ENCODE peak calls at places on chromosomes 6 and 20, in six cellular contexts. M is GM06990; F is stimulated activated naive CD4-positive, alpha-beta T cell; L is nucleus accumbens; R is NCI-H1092; D is NCI-H2081. W is an unnamed sample.

GRCh38 chr6:8278562-8278961 is 156.8 kb downstream of the SLC35B3 start:
- DNase-seq in M (no peak), F (no peak), L (no peak), R (no peak), D (no peak), W (no peak)

GRCh38 chr20:22282696-22283095 is 301.7 kb downstream of the FOXA2 start:
- DNase-seq in M (no peak), F (no peak), L (no peak), R (no peak), D (no peak), W (no peak)

GRCh38 chr6:113031591-113031990 is 684.5 kb downstream of the RFPL4B start:
- DNase-seq in M (no peak), F (no peak), L (no peak), R (no peak), D (no peak), W (no peak)

GRCh38 chr20:59193325-59193724 is 29.7 kb downstream of the ZNF831 start:
- DNase-seq in M (no peak), F (no peak), L (no peak), R (no peak), D (no peak), W (no peak)

GRCh38 chr6:163750436-163751031 is 336.0 kb downstream of the QKI start:
- DNase-seq in M (no peak), F (no peak), L (no peak), R (no peak), D (no peak), W (no peak)

GRCh38 chr20:2387180-2387577 is 6.5 kb downstream of the TGM6 start:
- DNase-seq in M (no peak), F (no peak), L (no peak), R (no peak), D (peak), W (peak)

GRCh38 chr20:44174996-44175766 is 11.8 kb downstream of the JPH2 start:
- DNase-seq in M (no peak), F (no peak), L (no peak), R (no peak), D (no peak), W (no peak)

GRCh38 chr20:4560667-4561066 is 161.0 kb upstream of the PRND start:
- DNase-seq in M (no peak), F (no peak), L (no peak), R (no peak), D (no peak), W (no peak)

GRCh38 chr6:11050735-11051134 is 6.6 kb upstream of the ELOVL2 start:
- DNase-seq in M (no peak), F (no peak), L (no peak), R (no peak), D (no peak), W (no peak)

GRCh38 chr6:2970753-2971419 is 481 bp downstream of the SERPINB6 start:
- DNase-seq in M (no peak), F (peak), L (peak), R (no peak), D (no peak), W (peak)

GRCh38 chr20:63529861-63530787 is 7.1 kb downstream of the PTK6 start:
- DNase-seq in M (peak), F (no peak), L (no peak), R (no peak), D (no peak), W (no peak)

GRCh38 chr20:51531141-51531710 is 11.3 kb downstream of the NFATC2 start:
- DNase-seq in M (peak), F (no peak), L (no peak), R (no peak), D (peak), W (no peak)

GRCh38 chr6:38508894-38509293 is 130.8 kb downstream of the BTBD9 start:
- DNase-seq in M (no peak), F (no peak), L (no peak), R (peak), D (no peak), W (no peak)

GRCh38 chr20:58271596-58272460 is 37.7 kb upstream of the RAB22A start:
- DNase-seq in M (no peak), F (no peak), L (no peak), R (no peak), D (peak), W (no peak)

GRCh38 chr6:43741829-43742228 is 28.2 kb upstream of the VEGFA start:
- DNase-seq in M (no peak), F (no peak), L (no peak), R (no peak), D (no peak), W (no peak)

GRCh38 chr20:31849306-31849930 is 4.0 kb upstream of the FOXS1 start:
- DNase-seq in M (no peak), F (no peak), L (no peak), R (no peak), D (peak), W (no peak)

GRCh38 chr6:165768961-165769360 is 105.9 kb upstream of the PDE10A start:
- DNase-seq in M (no peak), F (no peak), L (no peak), R (no peak), D (no peak), W (no peak)

GRCh38 chr6:69584913-69585729 is 211.7 kb downstream of the LMBRD1 start:
- DNase-seq in M (peak), F (no peak), L (no peak), R (no peak), D (no peak), W (no peak)

GRCh38 chr6:8657522-8657921 is 222.2 kb upstream of the SLC35B3 start:
- DNase-seq in M (no peak), F (no peak), L (no peak), R (no peak), D (no peak), W (no peak)

GRCh38 chr20:31846793-31847138 is 1.4 kb upstream of the FOXS1 start:
- DNase-seq in M (no peak), F (no peak), L (no peak), R (no peak), D (no peak), W (no peak)

GRCh38 chr20:61682114-61682997 is 383.3 kb downstream of the TAF4 start:
- DNase-seq in M (no peak), F (no peak), L (no peak), R (no peak), D (no peak), W (no peak)

GRCh38 chr20:19254086-19254821 is 41.8 kb downstream of the SLC24A3 start:
- DNase-seq in M (no peak), F (no peak), L (no peak), R (no peak), D (no peak), W (no peak)

GRCh38 chr20:49379338-49379737 is 101.5 kb upstream of the ZNFX1 start:
- DNase-seq in M (no peak), F (no peak), L (no peak), R (no peak), D (no peak), W (no peak)

GRCh38 chr6:30590509-30590908 is 19.3 kb downstream of the ABCF1 start:
- DNase-seq in M (no peak), F (no peak), L (no peak), R (no peak), D (no peak), W (no peak)

GRCh38 chr6:160398674-160399271 is 50.6 kb downstream of the SLC22A3 start:
- DNase-seq in M (peak), F (no peak), L (no peak), R (no peak), D (no peak), W (no peak)

GRCh38 chr6:88248709-88249321 is 82.7 kb upstream of the CNR1 start:
- DNase-seq in M (no peak), F (no peak), L (no peak), R (no peak), D (no peak), W (no peak)

GRCh38 chr6:46741482-46741881 is 5.3 kb upstream of the ANKRD66 start:
- DNase-seq in M (no peak), F (no peak), L (no peak), R (no peak), D (no peak), W (no peak)

GRCh38 chr6:88135578-88136114 is 30.5 kb downstream of the CNR1 start:
- DNase-seq in M (peak), F (no peak), L (no peak), R (no peak), D (no peak), W (no peak)

GRCh38 chr6:71410164-71410566 is 121.6 kb downstream of the OGFRL1 start:
- DNase-seq in M (peak), F (no peak), L (no peak), R (no peak), D (no peak), W (no peak)

GRCh38 chr6:42104095-42104806 is 38.2 kb downstream of the C6orf132 start:
- DNase-seq in M (peak), F (peak), L (peak), R (no peak), D (no peak), W (peak)

GRCh38 chr6:108966855-108967755 is 118.9 kb downstream of the ARMC2 start:
- DNase-seq in M (no peak), F (no peak), L (no peak), R (no peak), D (no peak), W (no peak)

GRCh38 chr6:22717906-22718305 is 148.5 kb downstream of the HDGFL1 start:
- DNase-seq in M (no peak), F (no peak), L (no peak), R (peak), D (peak), W (no peak)

GRCh38 chr6:130303436-130303835 is 62.4 kb upstream of the TMEM200A start:
- DNase-seq in M (no peak), F (no peak), L (no peak), R (no peak), D (no peak), W (no peak)